ENCODE peak calls at places on chromosomes 11 and 22, in four cellular contexts. I is AG09309, L is HL-60, B is WTC11. D is an unnamed sample.
A peak's percentile ranks its signal among the peaks of the same experiment; 100 is the strongest.

GRCh38 chr11:81449588-81450155 is 1284.0 kb downstream of the FAM181B start:
- DNase-seq in I (no peak), L (no peak), B (no peak), D (no peak)

GRCh38 chr11:87780068-87780413 is 395.2 kb downstream of the RAB38 start:
- DNase-seq in I (no peak), L (no peak), B (no peak), D (no peak)

GRCh38 chr11:14713518-14714244 is 70.1 kb downstream of the PDE3B start:
- DNase-seq in I (no peak), L (no peak), B (no peak), D (no peak)

GRCh38 chr22:49017769-49018330 is 809.8 kb downstream of the BRD1 start:
- DNase-seq in I (no peak), L (no peak), B (no peak), D (no peak)

GRCh38 chr22:45538284-45538683 is 35.6 kb downstream of the FBLN1 start:
- DNase-seq in I (no peak), L (no peak), B (no peak), D (no peak)

GRCh38 chr11:70627219-70627618 is 228.9 kb downstream of the CTTN start:
- DNase-seq in I (no peak), L (no peak), B (no peak), D (no peak)

GRCh38 chr11:44626645-44627044 is 61.2 kb downstream of the CD82 start:
- DNase-seq in I (no peak), L (no peak), B (no peak), D (no peak)

GRCh38 chr11:75236062-75236461 is 4.5 kb upstream of the TPBGL start:
- DNase-seq in I (no peak), L (no peak), B (peak; percentile 26), D (no peak)

GRCh38 chr11:57390535-57390934 is at the start of gene PRG2:
- DNase-seq in I (no peak), L (no peak), B (no peak), D (no peak)

GRCh38 chr11:46121724-46122477 is 647 bp upstream of the PHF21A start:
- DNase-seq in I (peak; percentile 85), L (peak; percentile 77), B (peak; percentile 70), D (peak; percentile 87)

GRCh38 chr11:65425105-65425970 is 2.7 kb downstream of the NEAT1 start:
- DNase-seq in I (peak; percentile 38), L (no peak), B (no peak), D (no peak)

GRCh38 chr11:65932558-65932919 is 12.7 kb upstream of the TSGA10IP start:
- DNase-seq in I (no peak), L (no peak), B (peak; percentile 37), D (no peak)

GRCh38 chr22:29765905-29766631 is 739 bp downstream of the ZMAT5 start:
- DNase-seq in I (no peak), L (no peak), B (peak; percentile 23), D (no peak)

GRCh38 chr11:120248551-120249278 is 8.8 kb downstream of the POU2F3 start:
- DNase-seq in I (peak; percentile 17), L (no peak), B (no peak), D (no peak)

GRCh38 chr11:107545101-107545514 is 20.4 kb downstream of the ALKBH8 start:
- DNase-seq in I (no peak), L (no peak), B (no peak), D (no peak)

GRCh38 chr11:119684361-119685072 is 44.5 kb downstream of the NECTIN1 start:
- DNase-seq in I (no peak), L (no peak), B (no peak), D (no peak)

GRCh38 chr11:120674537-120674936 is 163.0 kb downstream of the GRIK4 start:
- DNase-seq in I (no peak), L (no peak), B (no peak), D (no peak)

GRCh38 chr11:79864882-79865281 is 424.1 kb upstream of the TENM4 start:
- DNase-seq in I (no peak), L (no peak), B (no peak), D (no peak)

GRCh38 chr11:37504925-37505324 is 906.9 kb upstream of the RAG2 start:
- DNase-seq in I (no peak), L (no peak), B (no peak), D (no peak)

GRCh38 chr11:76578655-76579046 is 91.9 kb downstream of the LRRC32 start:
- DNase-seq in I (no peak), L (no peak), B (no peak), D (no peak)

GRCh38 chr11:111177037-111177988 is 68.2 kb upstream of the POU2AF2 start:
- DNase-seq in I (no peak), L (no peak), B (no peak), D (no peak)

GRCh38 chr11:111624602-111625001 is 22.4 kb downstream of the SIK2 start:
- DNase-seq in I (no peak), L (no peak), B (no peak), D (no peak)

DNA sequence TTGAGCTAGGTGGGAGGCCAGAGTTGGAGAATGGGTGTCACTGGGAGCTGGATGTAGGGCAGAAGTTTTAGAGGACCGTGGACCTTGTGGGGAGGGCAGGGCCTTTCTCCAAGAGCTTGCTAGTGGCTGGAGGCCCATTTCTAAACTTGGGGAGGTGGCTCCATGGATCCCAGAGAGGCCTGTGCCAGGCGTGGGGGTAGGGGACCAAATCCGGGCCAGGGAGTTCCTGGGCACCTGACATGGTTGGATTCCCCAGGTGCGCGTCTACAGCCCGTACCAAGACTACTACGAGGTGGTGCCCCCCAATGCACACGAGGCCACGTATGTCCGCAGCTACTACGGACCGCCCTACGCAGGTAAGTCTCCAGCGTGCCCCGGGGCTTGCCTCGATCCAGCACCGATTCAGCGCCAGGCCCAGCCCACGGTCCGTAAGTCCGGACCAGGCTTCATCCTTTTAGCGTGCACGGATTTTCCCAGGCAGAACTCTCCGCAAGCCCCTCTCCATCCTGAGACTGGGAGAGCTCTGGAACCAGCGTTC is 14.2 kb downstream of the PLEKHB1 start:
- DNase-seq in I (no peak), L (no peak), B (no peak), D (no peak)
- TF ChIP-seq CTCF in I (no peak), L (no peak), B (no peak), D (no peak)

DNA sequence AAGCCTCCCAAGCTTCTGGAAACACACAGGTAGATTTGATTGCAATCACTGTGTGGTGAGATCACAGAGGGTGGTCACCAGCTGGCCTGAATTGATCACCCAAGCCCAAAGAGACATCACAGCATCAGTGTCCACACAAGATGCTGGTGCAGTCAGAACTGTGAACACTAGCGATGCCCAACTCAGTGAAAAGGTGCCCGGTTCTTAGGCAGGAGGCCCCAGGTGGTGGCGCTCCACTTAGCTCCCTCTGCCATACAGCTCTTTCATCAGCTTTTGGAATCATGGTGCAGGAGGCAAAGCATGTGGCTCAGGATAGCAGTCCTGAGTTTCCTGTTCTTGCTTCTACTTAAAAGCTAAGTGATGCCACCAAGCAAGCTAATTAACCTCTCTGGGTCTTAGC is 11.1 kb downstream of the DGCR2 start:
- DNase-seq in I (no peak), L (no peak), B (no peak), D (no peak)
- TF ChIP-seq CTCF in I (no peak), L (no peak), B (no peak), D (no peak)

GRCh38 chr11:3107608-3108182 is 50.5 kb upstream of the CARS1 start:
- DNase-seq in I (no peak), L (no peak), B (peak; percentile 22), D (no peak)

GRCh38 chr11:3106736-3107524 is 49.7 kb upstream of the CARS1 start:
- DNase-seq in I (no peak), L (no peak), B (peak; percentile 49), D (no peak)

GRCh38 chr11:3109434-3109833 is 52.2 kb upstream of the CARS1 start:
- DNase-seq in I (no peak), L (no peak), B (peak; percentile 6), D (no peak)

GRCh38 chr11:3109921-3110706 is 52.9 kb upstream of the CARS1 start:
- DNase-seq in I (no peak), L (no peak), B (peak; percentile 85), D (no peak)

GRCh38 chr11:3108183-3108721 is 51.0 kb upstream of the CARS1 start:
- DNase-seq in I (no peak), L (no peak), B (peak; percentile 6), D (no peak)
- TF ChIP-seq CTCF in I (no peak), L (no peak), B (no peak), D (no peak)

DNA sequence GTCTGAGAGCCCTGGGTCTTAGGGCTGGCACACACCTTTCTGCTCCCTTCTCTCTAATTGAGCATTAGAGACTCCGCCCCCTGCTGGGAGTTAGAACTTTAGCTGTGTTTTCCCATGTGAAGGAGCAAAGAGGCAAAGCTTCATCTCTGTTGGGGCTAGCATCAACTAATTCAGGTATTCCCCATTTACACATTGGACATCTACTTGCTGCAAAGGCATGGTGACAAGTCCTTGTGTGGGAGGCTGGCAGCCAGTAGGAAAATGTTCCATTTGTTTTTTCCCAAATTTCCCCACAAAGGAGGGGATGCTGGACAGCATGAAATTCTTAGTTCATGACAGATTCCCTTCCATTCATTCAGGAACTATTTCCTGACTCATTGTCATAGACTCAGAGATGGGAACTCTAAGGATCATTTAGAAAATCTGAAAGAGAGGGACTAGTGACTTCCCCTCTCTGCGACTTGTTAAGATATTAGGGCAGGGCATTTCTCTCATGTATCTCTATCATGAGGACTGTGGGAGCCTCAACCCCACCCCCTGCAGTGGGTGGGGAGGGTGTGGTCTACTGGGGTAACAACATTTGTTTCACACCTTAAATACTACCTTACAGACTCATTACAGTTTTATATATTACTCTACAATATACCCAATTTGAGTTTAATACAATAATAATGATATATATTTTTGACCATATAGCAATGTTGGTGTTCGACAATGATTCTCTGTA is 3.7 kb downstream of the CD44 start:
- DNase-seq in I (no peak), L (no peak), B (no peak), D (no peak)
- TF ChIP-seq CTCF in I (no peak), L (no peak), B (no peak), D (peak; percentile 33)

DNA sequence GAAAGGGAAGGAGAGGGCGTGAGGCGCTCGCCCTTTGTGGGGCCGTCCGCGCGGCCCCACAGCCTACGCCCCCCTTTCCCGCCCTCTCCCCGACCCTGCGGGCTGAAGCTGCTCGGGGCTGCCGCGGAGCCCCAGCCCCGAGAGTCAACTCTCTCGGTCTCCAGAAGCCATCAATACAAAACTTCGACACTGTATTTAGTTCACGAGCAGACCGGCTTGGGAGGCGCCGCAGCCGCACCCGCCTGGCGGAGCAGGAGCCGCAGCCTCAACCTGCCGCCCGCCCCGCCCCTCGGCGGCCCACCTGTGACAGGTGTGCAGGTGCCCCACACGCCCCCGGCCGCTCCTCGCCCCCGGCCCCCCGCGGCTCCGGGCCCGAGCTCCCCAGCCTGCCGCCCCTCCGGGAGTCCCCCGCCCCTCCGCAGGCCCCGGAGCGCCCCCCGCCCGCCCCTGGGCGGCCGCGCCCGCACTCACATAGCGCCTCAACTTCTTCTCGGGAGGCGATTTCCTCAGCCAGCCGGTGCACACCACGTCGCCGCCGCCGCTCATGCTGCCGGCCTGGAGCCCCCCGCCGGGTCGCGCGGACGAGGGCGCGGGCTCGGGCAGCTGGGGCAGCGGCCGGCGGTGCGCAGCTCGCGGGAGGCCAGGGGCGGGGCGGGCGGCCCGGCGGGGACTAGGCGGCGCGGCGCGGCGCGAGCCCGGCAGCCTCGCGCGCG is at the start of gene GAB2:
- DNase-seq in I (no peak), L (no peak), B (peak; percentile 54), D (no peak)
- TF ChIP-seq CTCF in I (no peak), L (no peak), B (no peak), D (no peak)

D was measured in AG09319.